ENCODE peak calls at places on chromosomes 16 and 17, in six cellular contexts. R is IMR-90, A is neuronal stem cell, U is mesendoderm, G is H9, T is trophoblast cell. S is an unnamed sample.

GRCh38 chr17:17682293-17682736 is 1.1 kb downstream of the RAI1 start:
- DNase-seq in R (no peak), A (no peak), U (no peak), G (no peak), T (no peak), S (peak)

GRCh38 chr16:69049146-69049545 is 56.3 kb upstream of the HAS3 start:
- DNase-seq in R (peak), A (no peak), U (no peak), G (no peak), T (no peak), S (peak)

GRCh38 chr16:24505959-24506358 is 33.4 kb upstream of the RBBP6 start:
- DNase-seq in R (no peak), A (no peak), U (no peak), G (no peak), T (no peak), S (no peak)

GRCh38 chr17:68142595-68142994 is 105.2 kb upstream of the AMZ2 start:
- DNase-seq in R (no peak), A (no peak), U (no peak), G (no peak), T (no peak), S (no peak)

GRCh38 chr17:30378191-30378796 is 433 bp upstream of the CPD start:
- DNase-seq in R (peak), A (no peak), U (peak), G (no peak), T (no peak), S (no peak)

GRCh38 chr17:76593338-76593737 is 7.7 kb upstream of the ST6GALNAC2 start:
- DNase-seq in R (peak), A (no peak), U (peak), G (no peak), T (no peak), S (no peak)

GRCh38 chr17:72182256-72182890 is 61.6 kb downstream of the SOX9 start:
- DNase-seq in R (no peak), A (no peak), U (peak), G (peak), T (no peak), S (no peak)

GRCh38 chr17:81129289-81129688 is 36.0 kb upstream of the PVALEF start:
- DNase-seq in R (no peak), A (no peak), U (no peak), G (no peak), T (no peak), S (no peak)

GRCh38 chr16:46972429-46972970 is 974 bp downstream of the DNAJA2 start:
- DNase-seq in R (peak), A (no peak), U (no peak), G (no peak), T (no peak), S (peak)

GRCh38 chr16:14303654-14304394 is 232.7 kb downstream of the MRTFB start:
- DNase-seq in R (no peak), A (no peak), U (peak), G (peak), T (no peak), S (peak)

GRCh38 chr16:48434653-48435318 is 49.6 kb upstream of the SIAH1 start:
- DNase-seq in R (peak), A (no peak), U (no peak), G (no peak), T (peak), S (peak)

GRCh38 chr17:49486012-49486641 is 9.0 kb upstream of the NGFR start:
- DNase-seq in R (no peak), A (peak), U (peak), G (peak), T (no peak), S (no peak)

GRCh38 chr17:691423-691822 is 23.2 kb downstream of the VPS53 start:
- DNase-seq in R (peak), A (no peak), U (no peak), G (no peak), T (peak), S (peak)

GRCh38 chr16:89320717-89321501 is 103.4 kb downstream of the ZNF778 start:
- DNase-seq in R (peak), A (no peak), U (peak), G (peak), T (peak), S (peak)

GRCh38 chr17:1030684-1031557 is 34.0 kb downstream of the TIMM22 start:
- DNase-seq in R (no peak), A (no peak), U (no peak), G (no peak), T (no peak), S (no peak)

GRCh38 chr16:85415196-85415988 is 197.7 kb upstream of the GSE1 start:
- DNase-seq in R (no peak), A (no peak), U (no peak), G (no peak), T (no peak), S (peak)

GRCh38 chr16:9275386-9275785 is 183.9 kb downstream of the HAPSTR1 start:
- DNase-seq in R (no peak), A (no peak), U (peak), G (no peak), T (peak), S (no peak)

GRCh38 chr16:62035115-62036092 is 834 bp downstream of the CDH8 start:
- DNase-seq in R (no peak), A (peak), U (peak), G (peak), T (peak), S (no peak)

GRCh38 chr16:47613251-47613650 is 152.1 kb downstream of the PHKB start:
- DNase-seq in R (no peak), A (no peak), U (no peak), G (no peak), T (no peak), S (peak)

GRCh38 chr16:85216522-85217375 is 104.5 kb upstream of the CIBAR2 start:
- DNase-seq in R (no peak), A (no peak), U (no peak), G (no peak), T (no peak), S (no peak)

GRCh38 chr17:73760186-73760758 is 116.0 kb upstream of the SDK2 start:
- DNase-seq in R (no peak), A (no peak), U (peak), G (peak), T (no peak), S (no peak)

GRCh38 chr16:56600398-56600999 is 7.9 kb upstream of the MT2A start:
- DNase-seq in R (peak), A (no peak), U (peak), G (no peak), T (no peak), S (peak)

GRCh38 chr17:75487351-75488070 is 27.8 kb downstream of the CASKIN2 start:
- DNase-seq in R (no peak), A (no peak), U (peak), G (no peak), T (no peak), S (peak)

GRCh38 chr16:56211471-56211944 is 20.2 kb downstream of the GNAO1 start:
- DNase-seq in R (no peak), A (no peak), U (peak), G (no peak), T (no peak), S (peak)

GRCh38 chr17:21282231-21282630 is 2.3 kb upstream of the MAP2K3 start:
- DNase-seq in R (peak), A (no peak), U (peak), G (no peak), T (peak), S (peak)

GRCh38 chr17:64480951-64481350 is 15.9 kb downstream of the POLG2 start:
- DNase-seq in R (no peak), A (no peak), U (no peak), G (no peak), T (peak), S (no peak)

GRCh38 chr17:72456026-72456569 is 335.3 kb downstream of the SOX9 start:
- DNase-seq in R (peak), A (no peak), U (no peak), G (no peak), T (no peak), S (peak)

GRCh38 chr17:68641276-68642117 is 40.3 kb upstream of the FAM20A start:
- DNase-seq in R (no peak), A (no peak), U (no peak), G (no peak), T (peak), S (no peak)

GRCh38 chr16:60945225-60945624 is 1091.0 kb downstream of the CDH8 start:
- DNase-seq in R (no peak), A (peak), U (peak), G (peak), T (no peak), S (no peak)

GRCh38 chr16:25143898-25144297 is 32.4 kb downstream of the LCMT1 start:
- DNase-seq in R (no peak), A (no peak), U (peak), G (peak), T (no peak), S (no peak)

GRCh38 chr17:82876602-82877391 is 37.0 kb upstream of the ZNF750 start:
- DNase-seq in R (peak), A (no peak), U (peak), G (peak), T (peak), S (peak)

GRCh38 chr16:66519974-66520373 is 29.9 kb downstream of the TK2 start:
- DNase-seq in R (no peak), A (no peak), U (no peak), G (no peak), T (no peak), S (no peak)

GRCh38 chr16:30667361-30667905 is 9.2 kb downstream of the FBRS start:
- DNase-seq in R (no peak), A (no peak), U (no peak), G (no peak), T (peak), S (no peak)

GRCh38 chr17:50939795-50940684 is 73.9 kb upstream of the TOB1 start:
- DNase-seq in R (no peak), A (no peak), U (no peak), G (no peak), T (no peak), S (no peak)

GRCh38 chr16:51359141-51359960 is 208.3 kb upstream of the SALL1 start:
- DNase-seq in R (peak), A (peak), U (peak), G (peak), T (no peak), S (peak)

GRCh38 chr17:55584055-55584685 is 72.9 kb upstream of the SMIM36 start:
- DNase-seq in R (peak), A (no peak), U (no peak), G (no peak), T (peak), S (peak)

GRCh38 chr17:45732926-45733505 is 51.1 kb upstream of the CRHR1 start:
- DNase-seq in R (no peak), A (no peak), U (no peak), G (peak), T (no peak), S (no peak)

GRCh38 chr17:19022128-19022527 is 17.6 kb upstream of the FAM83G start:
- DNase-seq in R (no peak), A (no peak), U (no peak), G (no peak), T (no peak), S (no peak)
- H3K18ac ChIP-seq in R (no peak), A (no peak), U (no peak), G (no peak), T (no peak), S (no peak)

GRCh38 chr16:4365014-4365406 is 6.6 kb upstream of the VASN start:
- DNase-seq in R (no peak), A (no peak), U (no peak), G (no peak), T (no peak), S (no peak)
- H3K18ac ChIP-seq in R (no peak), A (no peak), U (no peak), G (no peak), T (no peak), S (no peak)

GRCh38 chr16:75345711-75346110 is 87.6 kb downstream of the CFDP1 start:
- DNase-seq in R (peak), A (no peak), U (no peak), G (no peak), T (no peak), S (no peak)
- H3K18ac ChIP-seq in R (peak), A (no peak), U (no peak), G (no peak), T (no peak), S (no peak)

GRCh38 chr17:39012725-39013124 is 45.5 kb upstream of the FBXO47 start:
- DNase-seq in R (no peak), A (no peak), U (no peak), G (no peak), T (no peak), S (no peak)

GRCh38 chr17:39016193-39017153 is 49.3 kb upstream of the FBXO47 start:
- DNase-seq in R (peak), A (no peak), U (no peak), G (no peak), T (no peak), S (peak)

GRCh38 chr17:39014044-39014794 is 47.0 kb upstream of the FBXO47 start:
- DNase-seq in R (peak), A (no peak), U (peak), G (no peak), T (no peak), S (peak)

GRCh38 chr17:39014795-39015545 is 47.8 kb upstream of the FBXO47 start:
- DNase-seq in R (no peak), A (no peak), U (peak), G (no peak), T (peak), S (no peak)

DNA sequence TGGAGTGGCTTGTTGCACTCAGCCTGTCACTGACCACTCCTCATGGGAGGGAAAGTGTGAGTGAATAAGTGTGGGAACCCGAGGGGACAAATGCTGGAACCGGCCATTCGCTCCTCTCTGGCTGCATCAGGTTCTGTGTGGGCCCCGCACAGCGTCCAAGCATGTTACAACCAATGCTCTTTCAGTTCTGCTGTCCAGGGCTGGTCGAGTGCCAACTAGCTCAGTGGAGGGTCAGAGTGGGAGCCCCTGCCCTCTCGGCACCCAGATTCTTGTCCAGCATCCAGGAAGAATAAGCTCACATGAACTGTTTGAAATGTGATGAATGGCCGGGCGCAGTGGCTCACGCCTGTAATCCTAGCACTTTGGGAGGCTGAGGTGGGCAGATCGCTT is 48.3 kb upstream of the FBXO47 start:
- DNase-seq in R (no peak), A (no peak), U (no peak), G (no peak), T (no peak), S (no peak)
- H3K18ac ChIP-seq in R (no peak), A (no peak), U (no peak), G (no peak), T (no peak), S (no peak)

DNA sequence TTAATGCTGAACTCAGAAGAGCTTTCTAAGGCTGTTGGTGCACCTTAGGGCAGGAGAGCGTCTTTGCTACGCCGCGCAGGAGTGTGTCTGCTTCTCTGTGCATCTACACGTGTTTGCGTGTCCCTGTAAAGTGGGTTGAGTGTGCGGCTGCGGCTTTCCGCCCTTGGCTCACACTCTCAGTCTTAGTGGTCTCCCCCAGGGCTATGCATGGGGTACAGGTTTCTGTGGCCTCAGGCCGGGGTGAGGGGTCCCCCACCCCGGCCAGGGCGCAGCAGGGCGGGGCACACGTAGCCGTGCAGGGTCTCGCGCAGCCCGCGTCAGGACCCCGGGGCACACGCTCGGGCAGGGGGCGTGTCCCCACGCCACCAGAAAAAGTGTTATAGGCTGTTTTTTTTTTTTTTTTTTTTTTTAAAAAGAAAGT is 710 bp upstream of the TENT4B start:
- DNase-seq in R (no peak), A (no peak), U (no peak), G (no peak), T (no peak), S (peak)
- H3K18ac ChIP-seq in R (peak), A (peak), U (peak), G (peak), T (no peak), S (peak)

GRCh38 chr17:77735051-77735340 is 223.5 kb upstream of the TNRC6C start:
- DNase-seq in R (no peak), A (no peak), U (no peak), G (no peak), T (no peak), S (no peak)
- H3K18ac ChIP-seq in R (no peak), A (peak), U (peak), G (no peak), T (no peak), S (no peak)

GRCh38 chr16:75079346-75079926 is 37.1 kb downstream of the LDHD start:
- DNase-seq in R (no peak), A (no peak), U (no peak), G (no peak), T (peak), S (no peak)

GRCh38 chr16:75081179-75081859 is 35.3 kb downstream of the LDHD start:
- DNase-seq in R (no peak), A (no peak), U (no peak), G (no peak), T (no peak), S (no peak)

GRCh38 chr16:75078886-75079285 is 37.7 kb downstream of the LDHD start:
- DNase-seq in R (no peak), A (no peak), U (no peak), G (no peak), T (no peak), S (no peak)

GRCh38 chr16:75083826-75084225 is 32.8 kb downstream of the LDHD start:
- DNase-seq in R (no peak), A (no peak), U (no peak), G (no peak), T (no peak), S (no peak)

DNA sequence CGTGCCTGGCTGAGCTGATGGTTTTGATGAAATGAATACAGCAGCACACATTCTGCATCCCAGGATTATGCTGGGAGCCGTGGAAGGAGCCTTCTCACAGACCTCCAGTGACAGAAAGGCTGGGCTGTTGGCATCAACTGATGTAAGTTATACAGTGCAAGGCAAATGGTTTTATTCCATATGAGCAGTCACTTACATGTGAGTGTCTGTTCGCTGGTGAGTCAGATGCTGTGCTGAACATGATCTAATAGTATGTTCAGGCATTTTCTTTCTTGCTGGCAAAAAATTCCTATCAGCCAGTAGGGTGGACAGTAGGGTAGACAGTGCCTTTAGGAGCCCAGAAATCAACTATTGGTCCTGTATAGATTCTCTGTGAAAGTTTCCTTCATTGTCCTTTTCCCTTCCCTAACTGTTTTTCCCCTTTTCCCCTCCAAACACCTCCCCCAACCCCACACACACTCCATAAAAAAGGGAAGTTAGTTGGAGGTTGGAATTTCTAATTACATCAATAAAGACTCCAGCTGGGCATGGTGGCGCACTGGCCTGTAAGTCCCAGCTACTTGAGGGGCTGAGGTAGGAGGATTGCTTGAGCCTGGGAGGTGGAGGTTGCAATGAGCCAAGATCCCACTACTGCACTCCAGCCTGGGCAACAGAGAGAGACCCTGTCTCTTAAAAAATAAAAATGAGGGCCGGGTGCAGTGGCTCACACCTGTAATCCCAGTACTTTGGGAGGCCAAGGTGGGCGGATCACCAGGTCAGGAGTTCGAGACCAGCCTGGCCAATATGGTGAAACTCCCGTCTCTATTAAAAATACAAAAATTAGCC is 36.2 kb downstream of the LDHD start:
- DNase-seq in R (peak), A (no peak), U (no peak), G (no peak), T (peak), S (peak)
- H3K18ac ChIP-seq in R (no peak), A (no peak), U (no peak), G (no peak), T (no peak), S (no peak)

S was measured in mesenchymal stem cell.